ENCODE peak calls at places on chromosome 11, in five cellular contexts. S, F, Y, Q and D are unnamed samples.

GRCh38 chr11:111454561-111455192 is 57.5 kb downstream of the BTG4 start:
- DNase-seq in S (no peak), F (no peak), Y (no peak), Q (no peak), D (peak)

GRCh38 chr11:33808228-33808828 is 34.0 kb upstream of the FBXO3 start:
- DNase-seq in S (peak), F (peak), Y (peak), Q (peak), D (peak)

GRCh38 chr11:95453616-95454118 is 222.7 kb upstream of the SESN3 start:
- DNase-seq in S (no peak), F (no peak), Y (peak), Q (peak), D (peak)

GRCh38 chr11:11910541-11910940 is 68.8 kb downstream of the USP47 start:
- DNase-seq in S (no peak), F (no peak), Y (no peak), Q (no peak), D (no peak)

GRCh38 chr11:129731316-129731715 is 84.3 kb upstream of the TMEM45B start:
- DNase-seq in S (no peak), F (peak), Y (peak), Q (no peak), D (no peak)

GRCh38 chr11:109971184-109971523 is 122.0 kb upstream of the ZC3H12C start:
- DNase-seq in S (no peak), F (peak), Y (no peak), Q (no peak), D (no peak)

GRCh38 chr11:16789061-16789415 is 50.6 kb downstream of the C11orf58 start:
- DNase-seq in S (peak), F (no peak), Y (no peak), Q (no peak), D (no peak)

GRCh38 chr11:34354782-34355181 is 3.0 kb downstream of the ABTB2 start:
- DNase-seq in S (no peak), F (no peak), Y (no peak), Q (no peak), D (no peak)

GRCh38 chr11:93710239-93710638 is 31.1 kb downstream of the TAF1D start:
- DNase-seq in S (no peak), F (no peak), Y (no peak), Q (no peak), D (no peak)

GRCh38 chr11:3969613-3970012 is 114.1 kb downstream of the STIM1 start:
- DNase-seq in S (no peak), F (no peak), Y (no peak), Q (no peak), D (no peak)

GRCh38 chr11:65615950-65616574 is 486 bp downstream of the PCNX3 start:
- DNase-seq in S (no peak), F (no peak), Y (no peak), Q (no peak), D (peak)

GRCh38 chr11:84390441-84391078 is 1104.4 kb upstream of the CCDC90B start:
- DNase-seq in S (no peak), F (no peak), Y (no peak), Q (no peak), D (no peak)

GRCh38 chr11:1303196-1303821 is 6.1 kb downstream of the TOLLIP start:
- DNase-seq in S (peak), F (no peak), Y (peak), Q (no peak), D (peak)

GRCh38 chr11:13313005-13313819 is 35.6 kb downstream of the BMAL1 start:
- DNase-seq in S (peak), F (no peak), Y (no peak), Q (no peak), D (no peak)

GRCh38 chr11:109422755-109423113 is 744 bp downstream of the C11orf87 start:
- DNase-seq in S (no peak), F (no peak), Y (no peak), Q (no peak), D (no peak)

GRCh38 chr11:88979641-88980040 is 86.1 kb downstream of the GRM5 start:
- DNase-seq in S (no peak), F (no peak), Y (no peak), Q (no peak), D (no peak)

GRCh38 chr11:116312560-116313340 is 460.0 kb downstream of the BUD13 start:
- DNase-seq in S (peak), F (peak), Y (peak), Q (peak), D (no peak)

GRCh38 chr11:131750692-131751091 is 380.3 kb downstream of the NTM start:
- DNase-seq in S (no peak), F (no peak), Y (no peak), Q (no peak), D (no peak)

GRCh38 chr11:78551066-78551465 is 23.6 kb downstream of the NARS2 start:
- DNase-seq in S (no peak), F (no peak), Y (no peak), Q (no peak), D (no peak)

GRCh38 chr11:113311536-113311935 is 2.8 kb upstream of the TTC12 start:
- DNase-seq in S (no peak), F (no peak), Y (no peak), Q (no peak), D (no peak)

GRCh38 chr11:93000511-93001476 is 31.3 kb downstream of the MTNR1B start:
- DNase-seq in S (no peak), F (peak), Y (no peak), Q (no peak), D (peak)

GRCh38 chr11:126035718-126036117 is 26.9 kb downstream of the CDON start:
- DNase-seq in S (no peak), F (no peak), Y (no peak), Q (no peak), D (no peak)

GRCh38 chr11:120784566-120785251 is 239.2 kb upstream of the TBCEL start:
- DNase-seq in S (peak), F (no peak), Y (no peak), Q (no peak), D (no peak)

GRCh38 chr11:102306817-102307814 is 10.2 kb upstream of the BIRC3 start:
- DNase-seq in S (no peak), F (no peak), Y (no peak), Q (no peak), D (no peak)

GRCh38 chr11:15942126-15942525 is 414.2 kb downstream of the SOX6 start:
- DNase-seq in S (no peak), F (no peak), Y (no peak), Q (no peak), D (no peak)

GRCh38 chr11:114605370-114605769 is 9.8 kb upstream of the NXPE4 start:
- DNase-seq in S (no peak), F (no peak), Y (no peak), Q (no peak), D (no peak)

GRCh38 chr11:102783720-102784119 is 3.3 kb upstream of the MMP10 start:
- DNase-seq in S (no peak), F (no peak), Y (no peak), Q (no peak), D (no peak)

GRCh38 chr11:12222099-12222751 is 111.8 kb downstream of the MICAL2 start:
- DNase-seq in S (no peak), F (no peak), Y (no peak), Q (no peak), D (no peak)

GRCh38 chr11:77198440-77198849 is 70.4 kb downstream of the MYO7A start:
- DNase-seq in S (peak), F (peak), Y (peak), Q (peak), D (peak)

GRCh38 chr11:76151561-76152085 is 54.7 kb downstream of the WNT11 start:
- DNase-seq in S (no peak), F (no peak), Y (no peak), Q (no peak), D (no peak)

GRCh38 chr11:61545341-61545740 is 35.5 kb downstream of the SYT7 start:
- DNase-seq in S (no peak), F (no peak), Y (no peak), Q (no peak), D (peak)

GRCh38 chr11:61832758-61833157 is 4.7 kb downstream of the FADS2 start:
- DNase-seq in S (peak), F (peak), Y (peak), Q (no peak), D (no peak)

GRCh38 chr11:2074266-2074825 is 64.8 kb downstream of the IGF2 start:
- DNase-seq in S (no peak), F (no peak), Y (no peak), Q (peak), D (peak)

DNA sequence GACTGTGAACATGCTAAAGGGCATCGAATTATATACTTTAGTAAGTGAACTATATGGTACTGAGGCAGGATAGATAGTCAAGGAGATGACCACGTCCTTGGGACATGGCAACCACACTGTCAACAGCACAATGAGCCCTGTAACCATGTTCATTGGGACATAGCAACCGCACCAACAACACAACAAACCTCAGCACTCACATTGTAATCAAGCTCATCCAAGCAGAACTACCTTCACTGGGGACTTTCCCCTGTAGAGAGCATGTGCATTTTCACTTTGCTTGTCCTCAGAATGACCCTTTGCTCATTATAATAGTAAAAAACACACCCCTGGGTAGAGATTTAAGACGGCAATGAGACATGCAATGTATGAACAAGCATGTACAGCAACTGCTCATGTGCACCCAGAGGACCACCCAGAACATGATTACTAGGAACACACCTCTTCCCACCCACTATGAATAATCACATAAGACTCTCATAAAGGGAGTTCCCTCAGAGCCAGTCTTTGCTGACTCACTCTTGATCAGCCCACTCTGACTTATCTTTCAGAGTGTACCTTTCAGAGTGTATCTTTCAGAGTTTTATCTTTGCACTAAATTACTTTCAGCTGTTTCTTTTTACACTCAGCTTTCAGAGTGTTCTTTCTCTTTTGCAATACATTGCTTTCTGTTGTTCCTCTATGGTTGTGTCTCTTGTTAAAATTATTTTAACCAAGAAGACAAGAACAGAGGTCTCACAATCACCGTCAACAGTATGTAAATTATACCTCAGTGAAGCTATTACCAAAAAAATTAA is 4.1 kb upstream of the PLAAT2 start:
- DNase-seq in S (no peak), F (peak), Y (no peak), Q (no peak), D (peak)
- TF ChIP-seq POLR2A in S (no peak), F (no peak), Y (no peak), Q (no peak), D (peak)

GRCh38 chr11:85664561-85665481 is at the start of gene CREBZF:
- DNase-seq in S (peak), F (peak), Y (peak), Q (peak), D (peak)
- TF ChIP-seq POLR2A in S (peak), F (peak), Y (peak), Q (peak), D (peak)

GRCh38 chr11:14380947-14381555 is 22.1 kb upstream of the RRAS2 start:
- DNase-seq in S (peak), F (peak), Y (peak), Q (peak), D (peak)
- TF ChIP-seq POLR2A in S (no peak), F (peak), Y (peak), Q (no peak), D (no peak)

GRCh38 chr11:10351768-10352641 is 47.1 kb downstream of the ADM start:
- DNase-seq in S (no peak), F (peak), Y (peak), Q (no peak), D (no peak)
- TF ChIP-seq POLR2A in S (no peak), F (no peak), Y (peak), Q (no peak), D (no peak)

GRCh38 chr11:47418454-47419259 is 7.6 kb downstream of the PSMC3 start:
- DNase-seq in S (no peak), F (no peak), Y (no peak), Q (no peak), D (no peak)

GRCh38 chr11:47415949-47416472 is 7.6 kb downstream of the SLC39A13 start:
- DNase-seq in S (no peak), F (peak), Y (no peak), Q (peak), D (no peak)

GRCh38 chr11:47415091-47415854 is 6.9 kb downstream of the SLC39A13 start:
- DNase-seq in S (no peak), F (no peak), Y (no peak), Q (no peak), D (no peak)

GRCh38 chr11:47414685-47415070 is 6.3 kb downstream of the SLC39A13 start:
- DNase-seq in S (no peak), F (no peak), Y (no peak), Q (no peak), D (no peak)

GRCh38 chr11:47417712-47418111 is 8.5 kb downstream of the PSMC3 start:
- DNase-seq in S (no peak), F (no peak), Y (no peak), Q (no peak), D (no peak)
- TF ChIP-seq POLR2A in S (no peak), F (no peak), Y (no peak), Q (no peak), D (no peak)

GRCh38 chr11:134068829-134069425 is at the start of gene JAM3:
- DNase-seq in S (peak), F (peak), Y (peak), Q (peak), D (peak)
- TF ChIP-seq POLR2A in S (peak), F (peak), Y (no peak), Q (peak), D (no peak)

GRCh38 chr11:69011624-69012091 is 1.4 kb downstream of the MRGPRF start:
- DNase-seq in S (peak), F (no peak), Y (no peak), Q (no peak), D (no peak)

GRCh38 chr11:69010361-69010891 is 2.6 kb downstream of the MRGPRF start:
- DNase-seq in S (peak), F (no peak), Y (no peak), Q (no peak), D (no peak)

GRCh38 chr11:69012092-69013008 is 696 bp downstream of the MRGPRF start:
- DNase-seq in S (peak), F (no peak), Y (no peak), Q (no peak), D (no peak)

GRCh38 chr11:69009441-69010211 is 3.4 kb downstream of the MRGPRF start:
- DNase-seq in S (peak), F (no peak), Y (no peak), Q (no peak), D (no peak)

GRCh38 chr11:69010964-69011623 is 2.0 kb downstream of the MRGPRF start:
- DNase-seq in S (peak), F (no peak), Y (peak), Q (peak), D (peak)
- TF ChIP-seq POLR2A in S (no peak), F (no peak), Y (peak), Q (no peak), D (no peak)

GRCh38 chr11:46762248-46762647 is 43.2 kb downstream of the F2 start:
- DNase-seq in S (no peak), F (no peak), Y (no peak), Q (no peak), D (no peak)

GRCh38 chr11:46769636-46770221 is 50.7 kb downstream of the F2 start:
- DNase-seq in S (no peak), F (no peak), Y (no peak), Q (no peak), D (no peak)

GRCh38 chr11:46761807-46762206 is 42.8 kb downstream of the F2 start:
- DNase-seq in S (no peak), F (no peak), Y (no peak), Q (no peak), D (no peak)

GRCh38 chr11:46766656-46767055 is 47.6 kb downstream of the F2 start:
- DNase-seq in S (no peak), F (no peak), Y (no peak), Q (no peak), D (no peak)
- TF ChIP-seq POLR2A in S (no peak), F (no peak), Y (no peak), Q (no peak), D (no peak)